ENCODE peak calls at places on chromosomes 2 and 18, in seven cellular contexts. F is neural progenitor cell, R is anterior cingulate cortex, G is SW480, Q is NCI-H1436, O is AG10803, A is AG04450. P is an unnamed sample.

GRCh38 chr2:11509657-11510360 is 24.0 kb upstream of the GREB1 start:
- DNase-seq in A (no peak), R (no peak), G (no peak), O (no peak), Q (no peak), F (no peak), P (no peak)

GRCh38 chr2:204967199-204967995 is 422.1 kb downstream of the PARD3B start:
- DNase-seq in A (no peak), F (no peak), R (no peak), Q (no peak), O (no peak), G (no peak), P (no peak)

GRCh38 chr2:146246017-146246733 is 1598.7 kb upstream of the ACVR2A start:
- DNase-seq in O (peak; percentile 56), R (no peak), Q (no peak), A (no peak), F (no peak), G (no peak), P (no peak)

GRCh38 chr2:190180313-190181065 is 118.0 kb upstream of the MSTN start:
- DNase-seq in R (peak; percentile 72), Q (peak; percentile 42), O (peak; percentile 25), A (no peak), F (peak; percentile 84), G (peak; percentile 69), P (peak; percentile 77)

GRCh38 chr18:43596106-43596712 is 318.9 kb upstream of the SYT4 start:
- DNase-seq in Q (peak; percentile 47), F (peak; percentile 13), G (peak; percentile 16), A (no peak), O (peak; percentile 30), R (no peak), P (no peak)

GRCh38 chr2:37330669-37331068 is 6.0 kb upstream of the PRKD3 start:
- DNase-seq in F (no peak), A (no peak), Q (no peak), G (no peak), R (no peak), O (no peak), P (no peak)

GRCh38 chr2:166637051-166637450 is 143.0 kb upstream of the SCN7A start:
- DNase-seq in G (no peak), A (no peak), F (no peak), R (no peak), O (no peak), Q (no peak), P (no peak)

GRCh38 chr2:180040146-180040925 is 33.2 kb upstream of the CWC22 start:
- DNase-seq in R (no peak), G (no peak), Q (no peak), A (peak; percentile 86), O (peak; percentile 98), F (no peak), P (no peak)

GRCh38 chr2:223735659-223736244 is 101.6 kb downstream of the AP1S3 start:
- DNase-seq in Q (no peak), R (no peak), G (no peak), O (peak; percentile 81), A (peak; percentile 54), F (no peak), P (no peak)

GRCh38 chr18:32777049-32777448 is 4.2 kb upstream of the KLHL14 start:
- DNase-seq in O (peak; percentile 2), A (no peak), R (no peak), F (no peak), G (no peak), Q (no peak), P (no peak)

GRCh38 chr2:168289880-168290279 is 42.5 kb upstream of the STK39 start:
- DNase-seq in Q (no peak), F (no peak), O (no peak), R (no peak), G (no peak), A (no peak), P (no peak)

GRCh38 chr18:62537946-62538345 is 15.1 kb downstream of the ZCCHC2 start:
- DNase-seq in A (no peak), G (no peak), O (no peak), F (no peak), R (no peak), Q (no peak), P (no peak)

GRCh38 chr2:30756051-30756719 is 51.1 kb downstream of the CAPN13 start:
- DNase-seq in Q (no peak), A (no peak), R (no peak), F (no peak), G (peak; percentile 52), O (peak; percentile 36), P (no peak)

GRCh38 chr2:110858993-110859770 is 126.8 kb downstream of the ACOXL start:
- DNase-seq in O (no peak), R (no peak), F (peak; percentile 35), G (no peak), Q (no peak), A (no peak), P (no peak)

GRCh38 chr2:119352357-119352756 is 14.3 kb downstream of the C2orf76 start:
- DNase-seq in Q (no peak), F (no peak), A (no peak), O (no peak), R (no peak), G (peak; percentile 5), P (no peak)

GRCh38 chr2:10343658-10344057 is 41.0 kb downstream of the HPCAL1 start:
- DNase-seq in F (no peak), A (no peak), Q (no peak), G (no peak), O (no peak), R (no peak), P (no peak)

GRCh38 chr2:79191816-79192215 is 32.3 kb upstream of the REG3A start:
- DNase-seq in G (peak; percentile 28), F (no peak), R (no peak), O (no peak), Q (no peak), A (no peak), P (no peak)

GRCh38 chr2:102848366-102848839 is 86.6 kb downstream of the TMEM182 start:
- DNase-seq in G (no peak), Q (peak; percentile 76), F (peak; percentile 95), A (no peak), R (peak; percentile 63), O (no peak), P (peak; percentile 79)

GRCh38 chr2:61328707-61329251 is 142.1 kb downstream of the USP34 start:
- DNase-seq in F (no peak), R (no peak), A (no peak), G (peak; percentile 28), Q (no peak), O (peak; percentile 17), P (no peak)